ENCODE peak calls at places on chromosomes 2 and 18, in nine cellular contexts. G is amygdala; T is A549; X is ureter; Y is Right ventricle myocardium inferior; U is T-helper 17 cell; Q is LoVo; N is activated T-helper 1 cell treated with anti-CD3 and anti-CD28 coated beads, Interleukin-2, amount 50 U/mL, for 16 hours; H is fibroblast of pulmonary artery. W is an unnamed sample.

GRCh38 chr2:233974530-233975071 is 57.4 kb downstream of the TRPM8 start:
- DNase-seq in G (no peak), T (peak), X (peak), Y (no peak), U (no peak), Q (peak), N (no peak), H (peak), W (no peak)

GRCh38 chr2:168977608-168978007 is 53.5 kb downstream of the ABCB11 start:
- DNase-seq in G (no peak), T (no peak), X (no peak), Y (no peak), U (no peak), Q (no peak), N (no peak), H (no peak), W (no peak)

GRCh38 chr2:238784671-238785527 is 63.0 kb upstream of the TWIST2 start:
- DNase-seq in G (peak), T (peak), X (peak), Y (peak), U (peak), Q (peak), N (peak), H (peak), W (no peak)

GRCh38 chr2:168694173-168694572 is 108.3 kb upstream of the NOSTRIN start:
- DNase-seq in G (no peak), T (no peak), X (no peak), Y (no peak), U (no peak), Q (no peak), N (no peak), H (no peak), W (no peak)

GRCh38 chr2:19357383-19358241 is 811 bp downstream of the OSR1 start:
- DNase-seq in G (no peak), T (no peak), X (no peak), Y (no peak), U (no peak), Q (no peak), N (no peak), H (no peak), W (no peak)

GRCh38 chr2:8893474-8893873 is 56.1 kb upstream of the KIDINS220 start:
- DNase-seq in G (no peak), T (no peak), X (no peak), Y (no peak), U (no peak), Q (no peak), N (no peak), H (no peak), W (no peak)

GRCh38 chr2:202306034-202306433 is 40.5 kb downstream of the NOP58 start:
- DNase-seq in G (no peak), T (no peak), X (no peak), Y (no peak), U (no peak), Q (no peak), N (no peak), H (no peak), W (no peak)

GRCh38 chr2:181231886-181232644 is 225.1 kb upstream of the ITGA4 start:
- DNase-seq in G (no peak), T (no peak), X (no peak), Y (no peak), U (no peak), Q (no peak), N (no peak), H (no peak), W (no peak)

GRCh38 chr18:48573632-48574293 is 34.9 kb downstream of the CTIF start:
- DNase-seq in G (no peak), T (no peak), X (no peak), Y (no peak), U (no peak), Q (no peak), N (no peak), H (no peak), W (no peak)

GRCh38 chr18:79789901-79790885 is 7.5 kb upstream of the KCNG2 start:
- DNase-seq in G (no peak), T (no peak), X (no peak), Y (no peak), U (no peak), Q (no peak), N (no peak), H (no peak), W (peak)

GRCh38 chr2:160932960-160933359 is 227.3 kb upstream of the TANK start:
- DNase-seq in G (no peak), T (peak), X (no peak), Y (no peak), U (no peak), Q (no peak), N (no peak), H (peak), W (no peak)

GRCh38 chr18:51339866-51340265 is 142.4 kb upstream of the MEX3C start:
- DNase-seq in G (no peak), T (no peak), X (no peak), Y (no peak), U (no peak), Q (peak), N (no peak), H (peak), W (no peak)

GRCh38 chr2:177038772-177039484 is 173.7 kb upstream of the HNRNPA3 start:
- DNase-seq in G (no peak), T (no peak), X (no peak), Y (no peak), U (no peak), Q (no peak), N (no peak), H (no peak), W (no peak)

GRCh38 chr2:79929624-79930023 is 374.9 kb downstream of the LRRTM1 start:
- DNase-seq in G (no peak), T (no peak), X (no peak), Y (no peak), U (no peak), Q (no peak), N (no peak), H (no peak), W (no peak)